ENCODE peak calls at places on chromosomes 13 and 19, in eight cellular contexts. R, B, A, Q, U, O, V and Y are unnamed samples.

GRCh38 chr13:98492335-98493034 is 84.4 kb downstream of the STK24 start:
- DNase-seq in U (no peak), B (no peak), O (no peak), V (no peak), R (no peak), A (no peak), Q (no peak), Y (no peak)

GRCh38 chr13:41401371-41401770 is 56.0 kb upstream of the RGCC start:
- DNase-seq in O (no peak), Q (no peak), U (no peak), V (no peak), R (no peak), A (no peak), B (no peak), Y (no peak)

GRCh38 chr19:35509861-35510625 is 3.4 kb downstream of the DMKN start:
- DNase-seq in V (peak; percentile 98), U (peak; percentile 67), R (peak; percentile 89), O (no peak), A (peak; percentile 5), B (peak; percentile 95), Q (no peak), Y (peak; percentile 79)

GRCh38 chr13:71303144-71303543 is 563.9 kb downstream of the DACH1 start:
- DNase-seq in Q (no peak), V (peak; percentile 2), O (no peak), R (no peak), A (no peak), U (no peak), B (no peak), Y (no peak)

GRCh38 chr19:48635263-48635965 is 1.8 kb downstream of the DBP start:
- DNase-seq in U (peak; percentile 76), B (peak; percentile 80), Q (no peak), A (no peak), O (no peak), R (peak; percentile 78), V (peak; percentile 81), Y (no peak)

GRCh38 chr13:99467764-99468163 is 33.5 kb upstream of the TM9SF2 start:
- DNase-seq in R (no peak), B (no peak), A (peak; percentile 50), Q (peak; percentile 26), U (no peak), O (peak; percentile 37), V (peak; percentile 2), Y (no peak)

GRCh38 chr19:41893899-41894298 is 10.9 kb downstream of the ARHGEF1 start:
- DNase-seq in V (no peak), B (no peak), U (no peak), A (no peak), Q (no peak), R (no peak), O (no peak), Y (no peak)

GRCh38 chr19:7734220-7735203 is 2.6 kb upstream of the CLEC4G start:
- DNase-seq in O (no peak), V (no peak), U (no peak), Q (peak; percentile 23), B (no peak), R (no peak), A (no peak), Y (no peak)

GRCh38 chr13:73943965-73944233 is 190.3 kb downstream of the KLF12 start:
- DNase-seq in Q (no peak), U (no peak), B (no peak), A (no peak), R (no peak), O (no peak), V (no peak), Y (no peak)

GRCh38 chr13:48097793-48098192 is 2.9 kb upstream of the MED4 start:
- DNase-seq in U (no peak), R (no peak), A (no peak), O (no peak), B (no peak), Q (no peak), V (no peak), Y (no peak)

GRCh38 chr13:44388427-44388826 is 14.8 kb downstream of the SERP2 start:
- DNase-seq in R (no peak), Q (no peak), O (no peak), U (no peak), V (no peak), A (no peak), B (peak; percentile 46), Y (no peak)

GRCh38 chr19:6402834-6403608 is 10.1 kb upstream of the GTF2F1 start:
- DNase-seq in Q (peak; percentile 81), U (no peak), A (peak; percentile 72), R (no peak), B (peak; percentile 27), O (peak; percentile 20), V (no peak), Y (no peak)

GRCh38 chr13:97414392-97414791 is 19.6 kb upstream of the RAP2A start:
- DNase-seq in O (no peak), U (no peak), Q (no peak), V (no peak), B (no peak), R (no peak), A (no peak), Y (no peak)

GRCh38 chr19:54521022-54521859 is 18.6 kb downstream of the LAIR2 start:
- DNase-seq in U (no peak), Q (no peak), B (no peak), O (no peak), R (no peak), A (no peak), V (no peak), Y (no peak)

GRCh38 chr13:36706755-36707154 is 32.9 kb downstream of the SERTM1 start:
- DNase-seq in Q (peak; percentile 14), B (no peak), U (no peak), V (no peak), R (no peak), A (peak; percentile 86), O (no peak), Y (no peak)

GRCh38 chr13:73299787-73300186 is 241.0 kb downstream of the KLF5 start:
- DNase-seq in Q (no peak), A (peak; percentile 66), V (no peak), U (no peak), O (no peak), R (no peak), B (no peak), Y (no peak)

GRCh38 chr19:42323852-42324654 is 1.4 kb upstream of the MEGF8 start:
- DNase-seq in Q (no peak), U (no peak), R (no peak), O (no peak), V (peak; percentile 43), A (no peak), B (peak; percentile 44), Y (no peak)

GRCh38 chr19:42117076-42117475 is 15.2 kb downstream of the POU2F2 start:
- DNase-seq in O (no peak), A (no peak), R (no peak), V (no peak), U (no peak), Q (no peak), B (no peak), Y (no peak)

GRCh38 chr13:110957181-110957884 is 42.5 kb upstream of the ANKRD10 start:
- DNase-seq in O (no peak), A (peak; percentile 20), Q (no peak), V (no peak), R (no peak), U (no peak), B (no peak), Y (no peak)
- TF ChIP-seq CTCF in O (peak; percentile 29), A (peak; percentile 38), Q (no peak), V (no peak), R (no peak), U (no peak), B (no peak), Y (no peak)

GRCh38 chr19:46076951-46077814 is 36.4 kb upstream of the IGFL4 start:
- DNase-seq in U (no peak), O (no peak), Q (peak; percentile 67), A (peak; percentile 85), B (peak; percentile 78), R (no peak), V (peak; percentile 86), Y (peak; percentile 64)
- TF ChIP-seq CTCF in U (no peak), O (peak; percentile 99), Q (peak; percentile 100), A (peak; percentile 100), B (peak; percentile 98), R (peak; percentile 53), V (peak; percentile 98), Y (peak; percentile 79)

GRCh38 chr19:2976609-2977000 is 759 bp upstream of the TLE6 start:
- DNase-seq in O (no peak), R (no peak), B (no peak), Q (no peak), U (no peak), A (no peak), V (no peak), Y (no peak)

GRCh38 chr19:2977001-2977685 is at the start of gene TLE6:
- DNase-seq in A (peak; percentile 94), Q (peak; percentile 92), R (peak; percentile 97), B (peak; percentile 97), O (peak; percentile 39), U (peak; percentile 87), V (peak; percentile 94), Y (peak; percentile 96)

GRCh38 chr19:2977686-2978466 is 512 bp downstream of the TLE6 start:
- DNase-seq in U (no peak), O (no peak), V (no peak), A (no peak), R (no peak), Q (no peak), B (peak; percentile 33), Y (no peak)

GRCh38 chr19:2981898-2982297 is 4.5 kb downstream of the TLE6 start:
- DNase-seq in R (no peak), V (no peak), U (no peak), A (no peak), O (no peak), B (no peak), Q (no peak), Y (no peak)

DNA sequence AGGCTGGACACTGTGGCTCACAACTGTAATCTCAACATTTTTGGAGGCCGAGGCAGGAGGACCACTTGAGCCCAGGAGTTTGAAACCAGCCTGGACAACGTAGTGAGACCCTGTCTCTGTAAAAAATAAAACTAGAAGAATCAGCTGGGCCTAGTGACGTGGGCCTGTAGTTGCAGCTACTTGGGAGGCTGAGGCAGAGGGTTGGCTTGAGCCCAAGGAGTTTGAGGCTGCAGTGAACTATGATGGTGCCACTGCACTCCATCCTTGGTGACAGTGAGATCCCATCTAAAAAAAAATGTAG is 1.1 kb downstream of the TLE6 start:
- DNase-seq in R (no peak), U (no peak), A (no peak), O (no peak), B (no peak), Q (no peak), V (no peak), Y (no peak)
- TF ChIP-seq CTCF in R (no peak), U (no peak), A (no peak), O (no peak), B (no peak), Q (no peak), V (no peak), Y (no peak)

GRCh38 chr13:65615506-65615905 is 1614.6 kb downstream of the PCDH9 start:
- DNase-seq in V (no peak), A (no peak), O (no peak), R (no peak), Q (no peak), B (no peak), U (no peak), Y (no peak)

GRCh38 chr13:65613004-65613403 is 1617.1 kb downstream of the PCDH9 start:
- DNase-seq in B (no peak), R (no peak), A (no peak), V (no peak), U (no peak), O (no peak), Q (no peak), Y (no peak)
- TF ChIP-seq CTCF in B (peak; percentile 29), R (no peak), A (peak; percentile 32), V (no peak), U (no peak), O (no peak), Q (peak; percentile 16), Y (no peak)

GRCh38 chr13:23899555-23899954 is 2.3 kb upstream of the C1QTNF9B start:
- DNase-seq in B (peak; percentile 39), U (no peak), V (peak; percentile 33), R (no peak), Q (peak; percentile 53), A (peak; percentile 48), O (no peak), Y (no peak)
- TF ChIP-seq CTCF in B (peak; percentile 55), U (peak; percentile 39), V (no peak), R (peak; percentile 69), Q (peak; percentile 49), A (peak; percentile 55), O (peak; percentile 57), Y (peak; percentile 71)